ENCODE peak calls at places on chromosome 12, in ten cellular contexts. S, D, C, A, L, Z, Q, E, O and M are unnamed samples.

GRCh38 chr12:77406131-77406905 is 340.9 kb upstream of the E2F7 start:
- DNase-seq in Q (no peak), D (no peak), C (peak; percentile 48), O (no peak), A (no peak), E (no peak), S (no peak), Z (no peak), L (no peak), M (no peak)

GRCh38 chr12:42372154-42372791 is 46.3 kb downstream of the PPHLN1 start:
- DNase-seq in Q (no peak), L (peak; percentile 62), E (no peak), Z (no peak), A (peak; percentile 73), S (peak; percentile 53), C (peak; percentile 84), O (peak; percentile 53), D (no peak), M (no peak)

GRCh38 chr12:83016226-83016835 is 329.6 kb downstream of the TMTC2 start:
- DNase-seq in C (no peak), A (no peak), D (no peak), Q (peak; percentile 42), S (no peak), E (no peak), L (peak; percentile 68), Z (no peak), O (no peak), M (no peak)

GRCh38 chr12:75877588-75878381 is 153.8 kb downstream of the PHLDA1 start:
- DNase-seq in S (no peak), L (peak; percentile 9), C (peak; percentile 92), Z (no peak), Q (no peak), O (no peak), A (no peak), D (no peak), E (no peak), M (no peak)

GRCh38 chr12:795305-795704 is 42.9 kb downstream of the WNK1 start:
- DNase-seq in E (no peak), Z (no peak), A (no peak), D (no peak), S (no peak), L (no peak), C (no peak), Q (no peak), O (no peak), M (no peak)

GRCh38 chr12:104230304-104230703 is 14.7 kb downstream of the TXNRD1 start:
- DNase-seq in A (no peak), Q (no peak), O (no peak), Z (no peak), C (no peak), L (no peak), S (no peak), E (no peak), D (no peak), M (no peak)

GRCh38 chr12:128813883-128814282 is 9.9 kb downstream of the SLC15A4 start:
- DNase-seq in C (no peak), L (no peak), S (no peak), O (no peak), A (no peak), Z (no peak), Q (no peak), D (no peak), E (no peak), M (no peak)

GRCh38 chr12:66647034-66647691 is 31.7 kb downstream of the GRIP1 start:
- DNase-seq in S (no peak), D (no peak), C (no peak), E (no peak), Z (no peak), Q (no peak), A (no peak), L (peak; percentile 81), O (no peak), M (no peak)

GRCh38 chr12:99005601-99006000 is 360.5 kb downstream of the APAF1 start:
- DNase-seq in O (no peak), E (no peak), L (no peak), C (no peak), A (no peak), S (no peak), Q (no peak), D (no peak), Z (no peak), M (no peak)

GRCh38 chr12:80580254-80580653 is 127.2 kb upstream of the MYF6 start:
- DNase-seq in A (no peak), Z (no peak), S (no peak), E (no peak), L (peak; percentile 80), D (no peak), Q (no peak), O (no peak), C (no peak), M (no peak)

GRCh38 chr12:74482115-74482514 is 55.5 kb upstream of the ATXN7L3B start:
- DNase-seq in C (no peak), Q (no peak), Z (no peak), L (no peak), O (no peak), S (no peak), E (no peak), D (no peak), A (no peak), M (no peak)

GRCh38 chr12:64650762-64651161 is 40.5 kb downstream of the RASSF3 start:
- DNase-seq in C (no peak), S (no peak), O (no peak), E (no peak), Q (no peak), Z (no peak), D (no peak), A (no peak), L (no peak), M (no peak)

GRCh38 chr12:13101854-13102375 is 1.6 kb downstream of the GSG1 start:
- DNase-seq in O (no peak), S (no peak), L (no peak), Q (no peak), E (peak; percentile 13), D (no peak), C (peak; percentile 81), Z (no peak), A (no peak), M (no peak)

GRCh38 chr12:59808317-59808910 is 212.6 kb downstream of the SLC16A7 start:
- DNase-seq in C (peak; percentile 67), E (no peak), Q (no peak), O (no peak), D (no peak), S (no peak), L (peak; percentile 55), A (peak; percentile 53), Z (no peak), M (no peak)

GRCh38 chr12:56224102-56224701 is at the start of gene NABP2:
- DNase-seq in L (peak; percentile 100), Q (peak; percentile 99), A (peak; percentile 99), E (peak; percentile 89), D (peak; percentile 99), C (peak; percentile 99), S (peak; percentile 98), Z (peak; percentile 99), O (peak; percentile 41), M (peak; percentile 99)

GRCh38 chr12:22624573-22624907 is 431 bp upstream of the ETNK1 start:
- DNase-seq in L (no peak), Q (no peak), C (no peak), A (no peak), O (no peak), Z (no peak), E (no peak), D (no peak), S (no peak), M (peak; percentile 60)

GRCh38 chr12:59322473-59322872 is 273.4 kb upstream of the SLC16A7 start:
- DNase-seq in Q (no peak), Z (no peak), L (no peak), O (no peak), C (no peak), S (peak; percentile 59), A (no peak), D (no peak), E (no peak), M (no peak)

GRCh38 chr12:125376422-125376821 is 311.2 kb downstream of the AACS start:
- DNase-seq in Q (no peak), L (no peak), A (no peak), E (no peak), Z (no peak), C (no peak), S (no peak), D (no peak), O (no peak), M (no peak)

GRCh38 chr12:27608890-27609289 is 84.9 kb downstream of the PPFIBP1 start:
- DNase-seq in E (no peak), C (no peak), Q (no peak), O (no peak), L (no peak), Z (no peak), A (no peak), S (no peak), D (no peak), M (no peak)

GRCh38 chr12:62347922-62348650 is 87.9 kb downstream of the USP15 start:
- DNase-seq in E (no peak), Z (no peak), O (no peak), L (peak; percentile 5), S (no peak), D (no peak), A (no peak), Q (no peak), C (no peak), M (no peak)

GRCh38 chr12:132268674-132269073 is 60.7 kb downstream of the GALNT9 start:
- DNase-seq in Z (no peak), A (no peak), E (no peak), L (no peak), C (peak; percentile 38), S (no peak), D (no peak), O (no peak), Q (no peak), M (no peak)

GRCh38 chr12:65911321-65911720 is 87.0 kb downstream of the HMGA2 start:
- DNase-seq in Q (no peak), O (no peak), C (peak; percentile 7), D (no peak), S (no peak), L (peak; percentile 16), Z (no peak), E (no peak), A (no peak), M (no peak)

GRCh38 chr12:9701380-9702154 is 31.3 kb downstream of the CLECL1 start:
- DNase-seq in A (no peak), O (no peak), C (no peak), L (no peak), Q (no peak), Z (no peak), E (no peak), D (no peak), S (no peak), M (no peak)

GRCh38 chr12:119835068-119835467 is 42.1 kb downstream of the CIT start:
- DNase-seq in C (peak; percentile 20), O (no peak), E (no peak), D (no peak), L (no peak), S (no peak), Q (no peak), A (peak; percentile 26), Z (no peak), M (no peak)

GRCh38 chr12:108304633-108305032 is 34.5 kb downstream of the CMKLR1 start:
- DNase-seq in S (no peak), A (no peak), C (no peak), Z (no peak), E (no peak), L (no peak), O (no peak), D (no peak), Q (peak; percentile 50), M (no peak)

GRCh38 chr12:49909826-49910225 is 6.1 kb upstream of the FAIM2 start:
- DNase-seq in Z (peak; percentile 62), O (no peak), S (no peak), Q (no peak), D (peak; percentile 42), E (no peak), A (peak; percentile 65), C (no peak), L (no peak), M (no peak)

GRCh38 chr12:96399919-96400630 is at the start of gene CDK17:
- DNase-seq in O (peak; percentile 48), D (peak; percentile 92), Q (peak; percentile 87), L (peak; percentile 96), A (peak; percentile 91), C (peak; percentile 94), E (peak; percentile 84), Z (peak; percentile 94), S (peak; percentile 74), M (peak; percentile 85)

GRCh38 chr12:131829795-131830334 is 1.7 kb downstream of the MMP17 start:
- DNase-seq in D (no peak), E (no peak), O (no peak), Q (no peak), L (peak; percentile 26), Z (peak; percentile 77), A (peak; percentile 36), C (peak; percentile 74), S (no peak), M (no peak)